ENCODE peak calls at places on chromosomes 1 and 21, in nine cellular contexts. U is heart left ventricle, K is HCT116, O is uterus, E is esophagus muscularis mucosa, J is H1, R is ovary, A is spleen, G is sigmoid colon. F is an unnamed sample. For H3K27me3, the result is how much of the 10 kb centered on the place peaks cover.

GRCh38 chr21:30408782-30409494 is 13.1 kb downstream of the KRTAP13-1 start:
- DNase-seq in G (no peak), K (peak), E (no peak), O (no peak), A (no peak), R (no peak), U (peak), J (peak), F (no peak)

GRCh38 chr21:29656504-29657227 is 283.1 kb downstream of the GRIK1 start:
- DNase-seq in K (no peak), G (no peak), J (no peak), R (no peak), E (no peak), A (no peak), U (no peak), O (no peak), F (no peak)

GRCh38 chr1:162279099-162279498 is 97.6 kb downstream of the SPATA46 start:
- DNase-seq in R (no peak), K (no peak), E (no peak), A (no peak), O (no peak), G (no peak), U (peak), J (no peak), F (no peak)

GRCh38 chr1:54464477-54465146 is 58.4 kb upstream of the SSBP3 start:
- DNase-seq in U (no peak), E (no peak), K (no peak), O (peak), J (no peak), A (peak), G (peak), R (no peak), F (no peak)

GRCh38 chr1:36890776-36891175 is 143.5 kb downstream of the GRIK3 start:
- DNase-seq in J (no peak), E (peak), K (no peak), O (no peak), G (peak), U (no peak), R (no peak), A (peak), F (no peak)

GRCh38 chr1:155940531-155940992 is 876 bp upstream of the RXFP4 start:
- DNase-seq in A (peak), U (peak), K (no peak), O (no peak), E (no peak), G (no peak), J (no peak), R (peak), F (no peak)

GRCh38 chr1:2087766-2088165 is 37.6 kb downstream of the PRKCZ start:
- DNase-seq in U (no peak), E (no peak), G (no peak), R (no peak), O (no peak), K (no peak), J (no peak), A (no peak), F (no peak)

GRCh38 chr1:91700771-91701493 is 185.0 kb downstream of the TGFBR3 start:
- DNase-seq in U (no peak), E (no peak), A (no peak), K (no peak), J (no peak), O (no peak), G (no peak), R (no peak), F (no peak)

GRCh38 chr1:205972081-205972480 is 28.8 kb upstream of the SLC26A9 start:
- DNase-seq in K (no peak), R (no peak), G (no peak), O (no peak), E (no peak), A (no peak), U (no peak), J (no peak), F (no peak)

GRCh38 chr1:162094271-162094670 is 24.8 kb downstream of the NOS1AP start:
- DNase-seq in O (no peak), K (no peak), G (no peak), U (no peak), A (no peak), R (no peak), E (no peak), J (no peak), F (no peak)

GRCh38 chr1:223670458-223671159 is 5.1 kb upstream of the CAPN8 start:
- DNase-seq in J (peak), G (no peak), U (no peak), O (no peak), E (no peak), A (no peak), R (no peak), K (peak), F (no peak)

GRCh38 chr21:32844653-32845443 is 73.3 kb upstream of the PAXBP1 start:
- DNase-seq in E (peak), U (no peak), A (no peak), K (peak), J (no peak), R (no peak), G (no peak), O (no peak), F (no peak)

GRCh38 chr1:45111239-45111638 is 95.2 kb downstream of the ZSWIM5 start:
- DNase-seq in E (no peak), O (no peak), J (no peak), G (no peak), R (no peak), U (no peak), K (no peak), A (no peak), F (no peak)

GRCh38 chr1:201283836-201284553 is 689 bp downstream of the PKP1 start:
- DNase-seq in O (no peak), E (no peak), U (no peak), K (no peak), G (peak), J (no peak), R (no peak), A (peak), F (no peak)

GRCh38 chr1:201285846-201286245 is 2.5 kb downstream of the PKP1 start:
- DNase-seq in R (no peak), K (no peak), J (no peak), U (no peak), A (peak), E (no peak), G (peak), O (no peak), F (no peak)

GRCh38 chr1:201282931-201283829 is at the start of gene PKP1:
- DNase-seq in O (no peak), U (no peak), G (peak), J (no peak), K (no peak), E (no peak), R (no peak), A (peak), F (no peak)

GRCh38 chr1:201286445-201286844 is 3.1 kb downstream of the PKP1 start:
- DNase-seq in A (peak), U (no peak), K (no peak), R (no peak), G (peak), J (no peak), O (no peak), E (no peak), F (no peak)

GRCh38 chr1:201284636-201285035 is 1.3 kb downstream of the PKP1 start:
- DNase-seq in G (peak), K (no peak), J (no peak), E (no peak), U (no peak), A (no peak), R (no peak), O (no peak), F (no peak)
- H3K27me3 ChIP-seq in G (under half), K (under half), J (under half), E (under half), U (under half), A (half or more), R (under half), O (under half), F (under half)

DNA sequence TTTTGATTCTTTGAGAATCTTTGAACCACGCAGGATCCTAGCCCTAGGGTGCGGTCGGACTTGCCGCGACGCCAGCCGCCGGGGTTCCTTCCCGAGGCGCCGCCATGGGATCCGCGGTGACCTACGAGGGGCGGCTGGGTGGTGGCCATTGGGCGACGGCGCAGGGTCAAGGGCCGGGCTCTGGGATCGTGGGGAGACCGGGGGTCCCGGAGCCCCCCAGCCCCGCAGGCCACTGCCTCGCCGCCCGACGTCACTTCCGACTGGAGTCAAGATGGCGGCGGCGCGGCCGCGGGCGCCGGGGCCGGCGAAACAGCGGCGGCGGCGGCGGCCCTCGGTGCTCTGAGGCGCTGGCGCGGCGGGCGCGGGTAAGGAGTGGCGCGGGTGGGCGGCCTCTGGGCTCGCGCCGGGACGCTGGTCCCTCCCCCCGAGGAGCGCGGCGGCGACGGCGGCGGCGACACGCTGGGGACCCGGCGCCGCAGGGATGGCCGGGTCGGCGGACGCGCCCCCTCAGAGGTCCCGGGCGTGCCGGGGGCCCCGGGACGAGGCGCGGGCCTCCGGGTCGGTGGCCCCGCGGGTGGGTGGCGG is at the start of gene PRDM2:
- DNase-seq in R (peak), J (no peak), O (peak), K (no peak), U (peak), E (no peak), A (peak), G (peak), F (no peak)
- TF ChIP-seq POLR2A in R (no peak), J (peak), O (peak), K (peak), U (no peak), E (no peak), A (no peak), G (no peak), F (peak)

DNA sequence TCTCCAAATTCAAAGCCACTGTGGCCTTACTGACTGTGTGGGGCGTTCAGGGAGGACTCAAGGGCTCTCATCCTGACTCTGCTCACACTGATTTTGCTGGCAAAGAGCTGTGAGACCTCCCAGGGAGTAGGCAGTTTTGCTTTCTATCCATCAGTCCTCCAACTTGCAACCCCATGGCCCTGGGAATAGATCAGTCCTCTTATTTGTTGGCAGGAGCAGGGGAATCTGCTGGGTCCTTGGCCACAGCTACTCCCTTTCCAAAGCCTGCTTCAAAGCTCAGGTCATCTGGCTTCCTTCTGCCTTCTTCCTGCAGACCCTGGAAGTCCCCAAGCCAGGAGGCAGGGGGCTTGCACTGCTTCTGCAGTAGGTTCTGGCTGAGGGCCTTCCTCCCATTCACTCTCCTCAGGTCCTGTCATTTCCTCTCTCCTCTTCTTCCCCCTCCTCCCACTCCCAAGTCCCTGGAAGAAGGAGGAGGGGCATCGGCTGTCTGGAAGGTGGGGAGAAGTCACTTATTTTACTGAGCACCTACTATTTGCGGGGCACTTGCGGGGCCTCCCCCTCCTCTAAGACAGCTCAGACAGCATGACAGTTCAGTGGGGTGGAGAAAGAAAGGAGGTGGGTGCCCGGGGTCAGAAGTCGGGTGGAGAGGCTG is 835 bp upstream of the NAV1 start:
- DNase-seq in U (no peak), A (no peak), J (no peak), O (no peak), K (no peak), G (no peak), E (no peak), R (no peak), F (no peak)
- H3K27me3 ChIP-seq in U (under half), A (half or more), J (under half), O (under half), K (under half), G (under half), E (under half), R (under half), F (half or more)

GRCh38 chr1:8211251-8211619 is 106.7 kb upstream of the SLC45A1 start:
- DNase-seq in O (no peak), K (no peak), R (no peak), J (no peak), U (no peak), G (no peak), E (no peak), A (no peak), F (no peak)

GRCh38 chr1:8213136-8213535 is 104.8 kb upstream of the SLC45A1 start:
- DNase-seq in J (no peak), K (no peak), U (no peak), A (no peak), O (no peak), E (no peak), G (no peak), R (no peak), F (no peak)

GRCh38 chr1:8213676-8214075 is 104.2 kb upstream of the SLC45A1 start:
- DNase-seq in K (no peak), A (no peak), E (no peak), J (no peak), R (no peak), U (no peak), G (no peak), O (no peak), F (no peak)

GRCh38 chr1:8212443-8212920 is 105.4 kb upstream of the SLC45A1 start:
- DNase-seq in R (no peak), O (no peak), E (no peak), K (no peak), J (no peak), A (no peak), U (no peak), G (no peak), F (no peak)

GRCh38 chr1:8211620-8212442 is 106.1 kb upstream of the SLC45A1 start:
- DNase-seq in U (peak), E (no peak), G (peak), K (peak), J (no peak), A (no peak), R (no peak), O (no peak), F (no peak)
- TF ChIP-seq POLR2A in U (no peak), E (no peak), G (no peak), K (peak), J (no peak), A (no peak), R (no peak), O (no peak), F (no peak)

GRCh38 chr21:44701023-44701400 is 4.0 kb downstream of the KRTAP10-12 start:
- DNase-seq in J (no peak), R (no peak), G (no peak), U (no peak), A (no peak), O (no peak), E (peak), K (no peak), F (no peak)
- H3K27me3 ChIP-seq in J (under half), R (under half), G (half or more), U (under half), A (half or more), O (under half), E (under half), K (under half), F (under half)

F was measured in esophagus squamous epithelium.